ENCODE peak calls at places on chromosomes 1 and 21, in four cellular contexts. P is fibroblast of lung, N is body of pancreas, M is keratinocyte. W is an unnamed sample. For H3K4me1, the result is how much of the 10 kb centered on the place peaks cover.

GRCh38 chr1:32695098-32695904 is 7.3 kb downstream of the SYNC start:
- DNase-seq in P (peak), N (peak), M (no peak), W (peak)

GRCh38 chr1:150168960-150169565 is 19.3 kb downstream of the PLEKHO1 start:
- DNase-seq in P (peak), N (peak), M (no peak), W (peak)

GRCh38 chr21:23496729-23497128 is 2110.6 kb downstream of the MRPL39 start:
- DNase-seq in P (no peak), N (no peak), M (no peak), W (no peak)

GRCh38 chr1:244050835-244051444 is at the start of gene ZBTB18:
- DNase-seq in P (peak), N (peak), M (no peak), W (peak)

GRCh38 chr1:15947382-15948090 is 28.4 kb downstream of the ZBTB17 start:
- DNase-seq in P (no peak), N (no peak), M (no peak), W (no peak)

GRCh38 chr1:83555871-83556270 is 443.1 kb downstream of the TTLL7 start:
- DNase-seq in P (no peak), N (no peak), M (no peak), W (no peak)

GRCh38 chr1:33094971-33095604 is 14.1 kb downstream of the AZIN2 start:
- DNase-seq in P (peak), N (peak), M (no peak), W (peak)

GRCh38 chr1:222654849-222655248 is 37.0 kb downstream of the MIA3 start:
- DNase-seq in P (peak), N (peak), M (no peak), W (peak)

GRCh38 chr1:30111431-30111830 is 612.0 kb downstream of the MATN1 start:
- DNase-seq in P (peak), N (peak), M (no peak), W (no peak)

GRCh38 chr1:100627018-100627716 is 89.2 kb downstream of the GPR88 start:
- DNase-seq in P (peak), N (no peak), M (no peak), W (no peak)

GRCh38 chr1:99992760-99993467 is 23.1 kb downstream of the SLC35A3 start:
- DNase-seq in P (peak), N (no peak), M (no peak), W (no peak)

GRCh38 chr1:152035406-152036315 is 1.1 kb downstream of the S100A11 start:
- DNase-seq in P (peak), N (peak), M (no peak), W (no peak)

GRCh38 chr21:32413697-32414578 is 1.4 kb downstream of the EVA1C start:
- DNase-seq in P (peak), N (peak), M (no peak), W (no peak)

GRCh38 chr1:31577515-31578191 is 1.3 kb downstream of the TINAGL1 start:
- DNase-seq in P (peak), N (no peak), M (no peak), W (peak)

GRCh38 chr1:8202182-8202905 is 115.6 kb upstream of the SLC45A1 start:
- DNase-seq in P (peak), N (peak), M (no peak), W (peak)

GRCh38 chr21:28516996-28517592 is 475.6 kb downstream of the LTN1 start:
- DNase-seq in P (peak), N (peak), M (no peak), W (peak)

GRCh38 chr1:27011058-27011764 is 1.4 kb downstream of the TENT5B start:
- DNase-seq in P (peak), N (peak), M (no peak), W (no peak)

GRCh38 chr1:185853739-185854138 is 119.5 kb downstream of the HMCN1 start:
- DNase-seq in P (peak), N (no peak), M (no peak), W (no peak)

GRCh38 chr1:10251325-10252103 is 41.1 kb downstream of the KIF1B start:
- DNase-seq in P (peak), N (no peak), M (no peak), W (no peak)

GRCh38 chr1:109782514-109782913 is 18.8 kb upstream of the EPS8L3 start:
- DNase-seq in P (peak), N (no peak), M (no peak), W (peak)

GRCh38 chr1:27589841-27590426 is 14.0 kb downstream of the AHDC1 start:
- DNase-seq in P (peak), N (no peak), M (no peak), W (no peak)

GRCh38 chr1:8554956-8555534 is 237.1 kb downstream of the SLC45A1 start:
- DNase-seq in P (peak), N (peak), M (no peak), W (no peak)

GRCh38 chr21:41231060-41231459 is 63.1 kb downstream of the BACE2 start:
- DNase-seq in P (no peak), N (no peak), M (no peak), W (no peak)

GRCh38 chr1:7549277-7549676 is 221.8 kb upstream of the VAMP3 start:
- DNase-seq in P (peak), N (no peak), M (peak), W (peak)

GRCh38 chr1:204188959-204189639 is 7.2 kb downstream of the KISS1 start:
- DNase-seq in P (no peak), N (no peak), M (no peak), W (no peak)

GRCh38 chr1:43460988-43461693 is 7.4 kb upstream of the HYI start:
- DNase-seq in P (no peak), N (no peak), M (no peak), W (no peak)

GRCh38 chr1:109725510-109725909 is 13.5 kb downstream of the GSTM5 start:
- DNase-seq in P (no peak), N (no peak), M (no peak), W (no peak)

GRCh38 chr1:148315081-148315811 is 163.2 kb upstream of the NBPF11 start:
- DNase-seq in P (peak), N (no peak), M (no peak), W (no peak)

GRCh38 chr1:193434319-193434718 is 247.9 kb upstream of the B3GALT2 start:
- DNase-seq in P (peak), N (no peak), M (no peak), W (no peak)

GRCh38 chr1:182671779-182672486 is 12.5 kb downstream of the RGS8 start:
- DNase-seq in P (no peak), N (no peak), M (no peak), W (no peak)

DNA sequence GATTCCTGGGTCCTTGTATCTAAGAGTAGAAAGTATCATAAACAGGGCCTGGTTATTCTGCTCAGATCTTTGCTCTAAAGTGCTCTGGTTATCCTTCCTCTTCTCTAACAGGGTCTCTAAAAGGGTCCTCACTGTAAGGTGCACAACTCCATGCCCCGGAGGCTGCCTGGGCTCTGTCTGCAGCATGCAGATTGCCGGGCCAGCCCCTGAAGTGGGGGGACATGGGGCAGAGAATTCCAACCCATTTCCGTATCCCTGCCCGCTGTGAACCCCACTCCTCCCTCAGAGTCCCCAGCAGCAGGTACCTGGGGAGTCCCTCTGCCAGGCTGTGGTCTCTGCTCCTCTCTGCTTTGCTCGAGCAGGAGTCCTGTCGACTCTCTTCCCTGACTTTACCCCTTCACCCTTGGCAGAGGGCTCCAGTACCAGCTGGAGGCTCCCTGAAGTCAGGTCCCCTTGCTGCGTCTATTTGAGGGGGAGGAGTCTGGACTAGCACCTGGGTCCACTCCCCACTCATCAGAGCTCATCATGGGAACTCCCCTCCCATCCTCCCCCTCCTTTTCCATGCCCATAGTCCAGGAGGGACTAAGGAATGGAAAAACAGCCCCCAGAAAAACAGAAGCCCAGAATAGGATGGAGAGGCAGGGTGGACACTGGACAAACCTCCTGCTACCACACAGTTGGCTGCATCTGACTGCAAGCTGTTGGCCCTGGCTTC is 12.1 kb downstream of the BLACAT1 start:
- DNase-seq in P (no peak), N (no peak), M (no peak), W (no peak)
- H3K4me1 ChIP-seq in P (under half), N (under half), M (half or more), W (half or more)

DNA sequence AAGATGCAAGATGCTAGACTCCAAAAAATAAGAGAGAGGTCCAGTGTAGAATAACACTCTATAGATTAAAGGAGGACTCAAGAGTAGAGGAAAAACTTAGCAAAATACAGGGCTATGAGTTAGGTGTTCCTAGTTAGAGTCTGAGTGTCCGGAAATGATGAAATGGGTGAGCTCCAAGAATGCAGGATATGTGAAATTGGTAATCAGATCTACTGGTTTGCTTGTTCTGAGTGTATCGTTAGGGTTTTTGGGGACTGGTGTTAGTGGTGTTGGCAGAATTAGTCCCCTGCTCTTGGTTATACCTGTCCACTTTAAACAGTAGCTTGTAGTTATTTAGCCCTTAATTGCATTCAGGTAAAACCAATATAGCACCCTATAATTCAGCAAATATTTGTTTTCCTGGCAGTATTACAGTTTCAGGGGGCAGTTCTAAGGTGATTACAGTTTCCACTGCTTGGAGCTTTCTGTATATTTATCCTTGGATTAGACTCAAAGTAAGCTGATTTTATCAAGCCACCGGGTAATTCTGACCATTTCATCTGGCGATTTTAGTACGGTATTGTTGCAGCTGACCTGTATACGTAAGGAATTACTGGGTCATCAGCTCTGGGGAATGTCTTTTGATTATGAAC is 332.7 kb downstream of the CHRM3 start:
- DNase-seq in P (no peak), N (no peak), M (no peak), W (no peak)
- H3K4me3 ChIP-seq in P (no peak), N (no peak), M (no peak), W (peak)

DNA sequence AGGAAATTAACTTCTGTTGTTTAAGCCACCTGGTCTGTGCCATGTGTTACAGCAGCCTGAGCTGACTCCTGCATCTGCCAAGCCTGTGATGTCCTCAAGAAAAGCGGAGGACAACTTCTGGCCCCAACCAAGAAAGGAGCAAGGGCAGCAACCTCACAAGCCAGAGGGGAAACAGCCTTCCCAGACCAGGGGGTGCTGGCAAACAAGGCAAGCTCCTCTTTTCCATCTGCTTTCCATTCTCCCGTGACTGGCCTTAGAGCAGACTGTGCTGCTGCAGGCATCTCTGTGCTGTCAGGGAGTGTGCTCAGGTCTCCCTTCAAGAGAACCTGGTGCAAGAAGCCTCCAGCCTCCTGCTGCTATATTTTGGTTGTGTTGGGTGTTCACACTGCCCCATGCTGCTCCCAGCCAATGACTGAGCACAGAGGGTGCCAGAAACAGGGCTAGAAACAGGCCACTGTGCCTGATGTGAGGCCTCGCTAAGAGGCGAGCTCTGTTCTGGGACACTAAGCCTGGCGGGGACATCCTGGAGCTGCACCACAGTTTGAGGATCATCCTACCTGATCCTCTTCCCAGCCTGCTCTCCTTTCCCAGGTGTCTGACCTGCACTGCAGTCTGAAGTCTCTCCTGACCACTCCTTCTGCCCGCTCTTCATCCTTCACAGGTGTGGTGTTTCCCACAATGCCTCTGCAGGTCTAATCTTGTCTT is 27.5 kb upstream of the SLAMF9 start:
- DNase-seq in P (no peak), N (no peak), M (no peak), W (no peak)
- TF ChIP-seq CTCF in P (no peak), N (no peak), M (no peak), W (no peak)

DNA sequence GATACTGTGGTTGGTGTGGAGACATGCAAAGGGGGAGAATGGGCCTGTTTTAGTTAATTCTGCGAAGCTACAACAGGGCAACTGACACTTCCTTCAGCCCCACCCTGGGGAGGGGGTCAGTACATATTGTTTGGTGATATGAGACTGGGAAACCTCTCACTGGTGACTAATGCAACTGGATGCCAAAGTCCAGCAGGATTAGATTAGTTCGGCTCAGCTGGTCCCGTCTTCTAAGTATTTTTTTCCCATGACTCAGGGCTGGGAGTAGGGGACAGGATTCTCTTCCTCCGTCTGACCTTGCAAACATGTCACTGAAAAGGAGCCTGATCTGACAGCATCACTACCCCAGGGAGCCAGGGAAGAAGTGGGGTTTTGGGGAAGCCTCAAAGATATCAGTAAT is 42.9 kb downstream of the PLXNA2 start:
- DNase-seq in P (peak), N (peak), M (no peak), W (peak)
- H3K4me1 ChIP-seq in P (under half), N (half or more), M (under half), W (under half)

GRCh38 chr1:197675475-197676324 is 99.6 kb downstream of the DENND1B start:
- DNase-seq in P (peak), N (peak), M (no peak), W (peak)
- H3K4me3 ChIP-seq in P (peak), N (no peak), M (peak), W (peak)

GRCh38 chr1:212917858-212918257 is 32.5 kb upstream of the VASH2 start:
- DNase-seq in P (no peak), N (no peak), M (no peak), W (no peak)

GRCh38 chr1:212920246-212920645 is 30.1 kb upstream of the VASH2 start:
- DNase-seq in P (no peak), N (no peak), M (no peak), W (no peak)

GRCh38 chr1:212917134-212917485 is 33.2 kb upstream of the VASH2 start:
- DNase-seq in P (no peak), N (no peak), M (no peak), W (no peak)

GRCh38 chr1:212918751-212919150 is 31.6 kb upstream of the VASH2 start:
- DNase-seq in P (no peak), N (no peak), M (no peak), W (no peak)

GRCh38 chr1:212920895-212921294 is 29.4 kb upstream of the VASH2 start:
- DNase-seq in P (no peak), N (no peak), M (no peak), W (no peak)
- TF ChIP-seq CTCF in P (peak), N (peak), M (no peak), W (no peak)

GRCh38 chr1:44720281-44720680 is 10.7 kb downstream of the RNU5D-1 start:
- DNase-seq in P (no peak), N (no peak), M (no peak), W (no peak)

GRCh38 chr1:44723496-44724407 is 7.2 kb downstream of the RNU5D-1 start:
- DNase-seq in P (no peak), N (peak), M (no peak), W (no peak)

GRCh38 chr1:44723064-44723463 is 7.9 kb downstream of the RNU5D-1 start:
- DNase-seq in P (no peak), N (no peak), M (no peak), W (no peak)

GRCh38 chr1:44719318-44719717 is 11.7 kb downstream of the RNU5D-1 start:
- DNase-seq in P (no peak), N (no peak), M (no peak), W (no peak)

GRCh38 chr1:44721521-44722361 is 9.2 kb downstream of the RNU5D-1 start:
- DNase-seq in P (peak), N (peak), M (peak), W (no peak)
- H3K4me1 ChIP-seq in P (under half), N (under half), M (under half), W (under half)

W was measured in heart left ventricle.